ENCODE peak calls at places on chromosomes 11 and 22, in five cellular contexts. One of them, this sample, is unnamed.

GRCh38 chr11:120912504-120912903 is 111.4 kb upstream of the TBCEL start:
- DNase-seq in GM23248: peak; percentile 67
- DNase-seq in neural progenitor cell: peak; percentile 52
- DNase-seq in mammary epithelial cell: peak; percentile 21
- DNase-seq in endothelial cell of umbilical vein: peak; percentile 26
- DNase-seq in this sample: no peak

GRCh38 chr11:17748761-17749721 is 14.5 kb downstream of the KCNC1 start:
- DNase-seq in neural progenitor cell: no peak
- DNase-seq in endothelial cell of umbilical vein: no peak
- DNase-seq in mammary epithelial cell: no peak
- DNase-seq in GM23248: no peak
- DNase-seq in this sample: no peak

GRCh38 chr11:77779935-77780334 is 40.6 kb downstream of the RSF1 start:
- DNase-seq in endothelial cell of umbilical vein: peak; percentile 30
- DNase-seq in neural progenitor cell: peak; percentile 47
- DNase-seq in GM23248: peak; percentile 40
- DNase-seq in mammary epithelial cell: peak; percentile 33
- DNase-seq in this sample: no peak

GRCh38 chr11:114259124-114259526 is 37.1 kb upstream of the NNMT start:
- DNase-seq in GM23248: no peak
- DNase-seq in neural progenitor cell: no peak
- DNase-seq in mammary epithelial cell: no peak
- DNase-seq in endothelial cell of umbilical vein: no peak
- DNase-seq in this sample: no peak

GRCh38 chr22:32990187-32990586 is 68.0 kb downstream of the SYN3 start:
- DNase-seq in GM23248: no peak
- DNase-seq in neural progenitor cell: no peak
- DNase-seq in mammary epithelial cell: no peak
- DNase-seq in endothelial cell of umbilical vein: no peak
- DNase-seq in this sample: no peak

GRCh38 chr11:69166186-69167115 is 10.7 kb downstream of the SMIM38 start:
- DNase-seq in GM23248: peak; percentile 90
- DNase-seq in mammary epithelial cell: peak; percentile 83
- DNase-seq in neural progenitor cell: peak; percentile 34
- DNase-seq in endothelial cell of umbilical vein: peak; percentile 76
- DNase-seq in this sample: no peak

GRCh38 chr11:116993599-116993998 is 104.6 kb downstream of the SIK3 start:
- DNase-seq in neural progenitor cell: peak; percentile 68
- DNase-seq in mammary epithelial cell: no peak
- DNase-seq in GM23248: no peak
- DNase-seq in endothelial cell of umbilical vein: peak; percentile 34
- DNase-seq in this sample: no peak

GRCh38 chr22:39240841-39241631 is 3.7 kb downstream of the PDGFB start:
- DNase-seq in mammary epithelial cell: peak; percentile 31
- DNase-seq in neural progenitor cell: peak; percentile 35
- DNase-seq in endothelial cell of umbilical vein: peak; percentile 62
- DNase-seq in GM23248: peak; percentile 58
- DNase-seq in this sample: no peak

GRCh38 chr11:78166832-78167469 is 21.5 kb downstream of the KCTD21 start:
- DNase-seq in mammary epithelial cell: no peak
- DNase-seq in endothelial cell of umbilical vein: no peak
- DNase-seq in GM23248: no peak
- DNase-seq in neural progenitor cell: no peak
- DNase-seq in this sample: no peak

GRCh38 chr22:27075028-27075678 is 417.8 kb downstream of the MIAT start:
- DNase-seq in endothelial cell of umbilical vein: no peak
- DNase-seq in neural progenitor cell: peak; percentile 22
- DNase-seq in mammary epithelial cell: no peak
- DNase-seq in GM23248: peak; percentile 26
- DNase-seq in this sample: peak; percentile 33

GRCh38 chr22:40401532-40401931 is 31.1 kb downstream of the SGSM3 start:
- DNase-seq in mammary epithelial cell: no peak
- DNase-seq in neural progenitor cell: no peak
- DNase-seq in GM23248: no peak
- DNase-seq in endothelial cell of umbilical vein: no peak
- DNase-seq in this sample: peak; percentile 67

GRCh38 chr11:93587858-93588581 is 44.8 kb upstream of the SMCO4 start:
- DNase-seq in endothelial cell of umbilical vein: no peak
- DNase-seq in mammary epithelial cell: no peak
- DNase-seq in neural progenitor cell: no peak
- DNase-seq in GM23248: no peak
- DNase-seq in this sample: no peak

GRCh38 chr11:117910941-117911630 is 18.1 kb downstream of the TMPRSS13 start:
- DNase-seq in endothelial cell of umbilical vein: no peak
- DNase-seq in GM23248: no peak
- DNase-seq in neural progenitor cell: no peak
- DNase-seq in mammary epithelial cell: no peak
- DNase-seq in this sample: peak; percentile 63

GRCh38 chr11:70944141-70944540 is 308.2 kb downstream of the SHANK2 start:
- DNase-seq in mammary epithelial cell: no peak
- DNase-seq in neural progenitor cell: no peak
- DNase-seq in GM23248: no peak
- DNase-seq in endothelial cell of umbilical vein: no peak
- DNase-seq in this sample: no peak

GRCh38 chr22:27170491-27170890 is 513.1 kb downstream of the MIAT start:
- DNase-seq in GM23248: peak; percentile 99
- DNase-seq in neural progenitor cell: no peak
- DNase-seq in mammary epithelial cell: no peak
- DNase-seq in endothelial cell of umbilical vein: peak; percentile 36
- DNase-seq in this sample: no peak

GRCh38 chr11:23311986-23312940 is 452.0 kb upstream of the CCDC179 start:
- DNase-seq in endothelial cell of umbilical vein: peak; percentile 20
- DNase-seq in neural progenitor cell: peak; percentile 3
- DNase-seq in mammary epithelial cell: no peak
- DNase-seq in GM23248: peak; percentile 38
- DNase-seq in this sample: no peak

GRCh38 chr22:37312549-37313183 is 30.4 kb downstream of the CYTH4 start:
- DNase-seq in mammary epithelial cell: no peak
- DNase-seq in neural progenitor cell: no peak
- DNase-seq in GM23248: no peak
- DNase-seq in endothelial cell of umbilical vein: no peak
- DNase-seq in this sample: no peak

GRCh38 chr11:102410382-102410784 is 42.2 kb downstream of the TMEM123 start:
- DNase-seq in GM23248: peak; percentile 42
- DNase-seq in mammary epithelial cell: no peak
- DNase-seq in endothelial cell of umbilical vein: no peak
- DNase-seq in neural progenitor cell: no peak
- DNase-seq in this sample: no peak

GRCh38 chr11:44049832-44050231 is 2.1 kb downstream of the ACCSL start:
- DNase-seq in neural progenitor cell: no peak
- DNase-seq in mammary epithelial cell: no peak
- DNase-seq in GM23248: no peak
- DNase-seq in endothelial cell of umbilical vein: no peak
- DNase-seq in this sample: no peak

GRCh38 chr11:88478136-88478785 is 140.7 kb upstream of the CTSC start:
- DNase-seq in GM23248: peak; percentile 33
- DNase-seq in neural progenitor cell: no peak
- DNase-seq in endothelial cell of umbilical vein: no peak
- DNase-seq in mammary epithelial cell: no peak
- DNase-seq in this sample: no peak

GRCh38 chr22:30575011-30575671 is 676 bp upstream of the GAL3ST1 start:
- DNase-seq in endothelial cell of umbilical vein: no peak
- DNase-seq in mammary epithelial cell: no peak
- DNase-seq in GM23248: peak; percentile 26
- DNase-seq in neural progenitor cell: peak; percentile 31
- DNase-seq in this sample: no peak

GRCh38 chr11:111063711-111064110 is 181.8 kb upstream of the POU2AF2 start:
- DNase-seq in GM23248: peak; percentile 44
- DNase-seq in mammary epithelial cell: peak; percentile 44
- DNase-seq in neural progenitor cell: peak; percentile 23
- DNase-seq in endothelial cell of umbilical vein: no peak
- DNase-seq in this sample: no peak

GRCh38 chr11:43222215-43222614 is 89.6 kb upstream of the API5 start:
- DNase-seq in endothelial cell of umbilical vein: no peak
- DNase-seq in neural progenitor cell: no peak
- DNase-seq in GM23248: peak; percentile 14
- DNase-seq in mammary epithelial cell: peak; percentile 2
- DNase-seq in this sample: no peak

GRCh38 chr11:132439711-132440300 is 1069.4 kb downstream of the NTM start:
- DNase-seq in endothelial cell of umbilical vein: no peak
- DNase-seq in neural progenitor cell: no peak
- DNase-seq in GM23248: no peak
- DNase-seq in mammary epithelial cell: no peak
- DNase-seq in this sample: no peak

GRCh38 chr11:108914981-108915380 is 250.1 kb downstream of the DDX10 start:
- DNase-seq in GM23248: no peak
- DNase-seq in neural progenitor cell: no peak
- DNase-seq in mammary epithelial cell: no peak
- DNase-seq in endothelial cell of umbilical vein: no peak
- DNase-seq in this sample: no peak

GRCh38 chr22:46881373-46882118 is 119.1 kb downstream of the TBC1D22A start:
- DNase-seq in GM23248: peak; percentile 62
- DNase-seq in endothelial cell of umbilical vein: no peak
- DNase-seq in neural progenitor cell: no peak
- DNase-seq in mammary epithelial cell: peak; percentile 37
- DNase-seq in this sample: no peak

GRCh38 chr22:50252081-50253045 is 1.3 kb upstream of the HDAC10 start:
- DNase-seq in endothelial cell of umbilical vein: peak; percentile 67
- DNase-seq in mammary epithelial cell: peak; percentile 64
- DNase-seq in neural progenitor cell: peak; percentile 83
- DNase-seq in GM23248: peak; percentile 86
- DNase-seq in this sample: peak; percentile 64

GRCh38 chr22:50250555-50251471 is at the start of gene HDAC10:
- DNase-seq in mammary epithelial cell: peak; percentile 76
- DNase-seq in neural progenitor cell: peak; percentile 95
- DNase-seq in GM23248: peak; percentile 94
- DNase-seq in endothelial cell of umbilical vein: peak; percentile 76
- DNase-seq in this sample: peak; percentile 90

GRCh38 chr22:50250249-50250554 is 863 bp downstream of the HDAC10 start:
- DNase-seq in mammary epithelial cell: no peak
- DNase-seq in endothelial cell of umbilical vein: no peak
- DNase-seq in GM23248: no peak
- DNase-seq in neural progenitor cell: no peak
- DNase-seq in this sample: no peak

GRCh38 chr22:50253046-50253580 is 2.0 kb upstream of the HDAC10 start:
- DNase-seq in mammary epithelial cell: no peak
- DNase-seq in neural progenitor cell: no peak
- DNase-seq in GM23248: no peak
- DNase-seq in endothelial cell of umbilical vein: no peak
- DNase-seq in this sample: no peak

DNA sequence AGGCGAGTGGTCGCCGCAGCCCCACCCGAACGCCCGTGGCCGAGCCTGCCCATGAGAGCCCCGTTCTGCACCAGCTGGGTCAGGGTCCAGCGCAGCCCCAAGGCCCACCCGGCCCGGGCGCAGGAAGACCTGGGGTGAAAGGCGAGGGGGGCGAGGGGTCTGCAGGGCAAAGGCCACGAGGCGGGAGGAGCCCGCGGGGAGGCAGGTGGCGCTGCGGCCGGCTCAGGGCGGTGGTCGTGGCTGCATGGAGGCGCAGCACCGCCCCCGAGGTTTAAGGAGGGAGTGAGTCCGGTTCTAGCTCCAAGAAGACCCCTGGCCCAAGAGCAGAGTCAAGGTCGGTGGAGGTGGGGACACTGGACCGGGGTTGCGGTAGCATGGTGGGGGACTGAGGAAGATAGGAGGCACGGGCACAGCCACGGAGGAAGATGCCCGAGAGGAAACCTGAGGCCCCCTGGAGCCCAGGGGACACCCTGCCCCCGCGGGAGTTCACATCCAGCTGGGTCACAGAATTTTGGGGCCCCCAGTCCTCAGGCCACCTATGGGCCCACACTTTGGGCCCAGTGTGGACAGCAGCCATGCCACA is 498 bp upstream of the HDAC10 start:
- DNase-seq in GM23248: no peak
- DNase-seq in endothelial cell of umbilical vein: no peak
- DNase-seq in neural progenitor cell: no peak
- DNase-seq in mammary epithelial cell: no peak
- DNase-seq in this sample: no peak
- H3K27ac ChIP-seq in GM23248: no peak overlapping the region
- H3K27ac ChIP-seq in endothelial cell of umbilical vein: no peak overlapping the region
- H3K27ac ChIP-seq in neural progenitor cell: no peak overlapping the region
- H3K27ac ChIP-seq in mammary epithelial cell: no peak overlapping the region
- H3K27ac ChIP-seq in this sample: peak overlapping the region; percentile 56

DNA sequence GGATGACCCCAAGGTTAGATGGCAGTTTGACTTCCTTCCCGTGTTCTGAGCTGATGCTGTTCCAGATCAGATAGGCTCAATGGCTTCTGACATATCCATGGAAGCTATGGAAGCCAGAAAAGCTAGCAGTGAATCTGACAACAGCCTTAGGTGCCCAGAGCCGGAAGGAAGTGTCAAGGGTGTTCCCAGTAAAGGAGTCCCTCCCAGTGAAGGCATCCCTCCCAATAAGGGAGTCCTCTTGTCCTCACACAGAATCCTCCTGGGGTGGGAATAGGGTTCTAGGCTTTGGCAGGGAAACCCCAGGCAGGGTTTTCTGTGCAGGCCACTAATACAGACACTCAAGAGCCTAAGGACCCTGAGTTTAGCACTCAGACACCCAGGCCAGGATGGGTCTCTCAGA is 47.0 kb upstream of the ISX start:
- DNase-seq in mammary epithelial cell: no peak
- DNase-seq in endothelial cell of umbilical vein: no peak
- DNase-seq in GM23248: no peak
- DNase-seq in neural progenitor cell: no peak
- DNase-seq in this sample: no peak
- H3K27me3 ChIP-seq in mammary epithelial cell: no peaks in the 10 kb centered on the region
- H3K27me3 ChIP-seq in endothelial cell of umbilical vein: no peaks in the 10 kb centered on the region
- H3K27me3 ChIP-seq in GM23248: no peaks in the 10 kb centered on the region
- H3K27me3 ChIP-seq in neural progenitor cell: no peaks in the 10 kb centered on the region
- H3K27me3 ChIP-seq in this sample: peaks cover 2% of the 10 kb centered on the region

GRCh38 chr22:45010532-45010900 is 711 bp upstream of the PHF21B start:
- DNase-seq in neural progenitor cell: no peak
- DNase-seq in mammary epithelial cell: no peak
- DNase-seq in endothelial cell of umbilical vein: no peak
- DNase-seq in GM23248: no peak
- DNase-seq in this sample: peak; percentile 39
- H2AFZ ChIP-seq in neural progenitor cell: peak overlapping the region; percentile 96
- H2AFZ ChIP-seq in mammary epithelial cell: peak overlapping the region; percentile 79
- H2AFZ ChIP-seq in endothelial cell of umbilical vein: peak overlapping the region; percentile 87
- H2AFZ ChIP-seq in GM23248: peak overlapping the region; percentile 60
- H2AFZ ChIP-seq in this sample: peak overlapping the region; percentile 90

DNA sequence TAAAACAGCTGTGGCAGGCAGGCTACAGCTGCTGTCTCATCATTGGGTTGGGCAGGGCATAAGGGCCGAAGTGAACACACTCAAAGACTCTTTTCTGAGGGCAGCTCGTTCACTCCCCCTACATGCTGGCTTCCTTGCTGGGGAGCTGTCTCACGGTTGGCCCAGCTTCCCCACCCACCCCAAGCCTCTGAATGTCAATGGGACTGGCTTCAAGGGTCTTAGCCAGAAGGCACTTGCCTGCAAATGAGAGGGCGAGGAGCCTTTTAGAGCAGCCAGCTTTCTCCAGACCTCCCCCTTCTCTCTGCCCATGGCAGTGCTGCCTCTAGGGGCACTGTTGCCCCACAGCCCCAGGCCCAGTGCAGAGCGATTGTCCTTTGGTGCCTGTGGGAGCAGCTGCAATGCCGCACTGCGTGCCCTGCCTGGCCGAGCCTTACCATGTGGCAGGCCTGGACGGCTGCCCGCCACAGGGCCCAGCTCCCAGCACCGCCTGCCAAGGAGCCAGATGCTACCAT is 94.7 kb upstream of the RASSF10 start:
- DNase-seq in endothelial cell of umbilical vein: no peak
- DNase-seq in mammary epithelial cell: peak; percentile 32
- DNase-seq in GM23248: peak; percentile 86
- DNase-seq in neural progenitor cell: peak; percentile 89
- DNase-seq in this sample: peak; percentile 39
- H3K27ac ChIP-seq in endothelial cell of umbilical vein: no peak overlapping the region
- H3K27ac ChIP-seq in mammary epithelial cell: no peak overlapping the region
- H3K27ac ChIP-seq in GM23248: peak overlapping the region; percentile 75
- H3K27ac ChIP-seq in neural progenitor cell: no peak overlapping the region
- H3K27ac ChIP-seq in this sample: no peak overlapping the region

This sample was measured in DND-41.